ENCODE peak calls at places on chromosomes 5 and 9, in eight cellular contexts. Q is transverse colon, T is left lung, A is tibial artery, K is osteoblast, S is neuronal stem cell, I is A549, Y is tibial nerve. H is an unnamed sample.

GRCh38 chr9:87880116-87880515 is 2.6 kb upstream of the SPATA31E1 start:
- DNase-seq in Q (no peak), T (no peak), A (no peak), K (no peak), S (no peak), I (no peak), Y (no peak), H (no peak)

GRCh38 chr9:114285166-114285867 is 37.6 kb upstream of the ORM1 start:
- DNase-seq in Q (no peak), T (peak; percentile 81), A (peak; percentile 15), K (peak; percentile 97), S (no peak), I (no peak), Y (no peak), H (peak; percentile 63)

GRCh38 chr9:73841018-73841417 is 656.1 kb upstream of the RORB start:
- DNase-seq in Q (no peak), T (no peak), A (no peak), K (no peak), S (no peak), I (no peak), Y (no peak), H (no peak)

GRCh38 chr5:93578813-93579560 is 2.0 kb downstream of the NR2F1-AS1 start:
- DNase-seq in Q (no peak), T (peak; percentile 71), A (no peak), K (peak; percentile 92), S (no peak), I (no peak), Y (peak; percentile 81), H (no peak)

GRCh38 chr9:84823426-84824271 is 154.1 kb downstream of the NTRK2 start:
- DNase-seq in Q (peak; percentile 38), T (no peak), A (peak; percentile 36), K (no peak), S (no peak), I (no peak), Y (peak; percentile 48), H (no peak)

GRCh38 chr9:27653246-27653645 is 80.0 kb upstream of the C9orf72 start:
- DNase-seq in Q (no peak), T (no peak), A (no peak), K (no peak), S (no peak), I (no peak), Y (no peak), H (no peak)

GRCh38 chr9:37060821-37061220 is 26.8 kb upstream of the PAX5 start:
- DNase-seq in Q (no peak), T (no peak), A (no peak), K (no peak), S (no peak), I (no peak), Y (no peak), H (no peak)

GRCh38 chr9:98968596-98969337 is 25.1 kb downstream of the COL15A1 start:
- DNase-seq in Q (no peak), T (no peak), A (no peak), K (no peak), S (no peak), I (no peak), Y (no peak), H (no peak)

GRCh38 chr5:74685979-74686631 is 1.1 kb downstream of the HEXB start:
- DNase-seq in Q (no peak), T (no peak), A (peak; percentile 38), K (no peak), S (no peak), I (no peak), Y (peak; percentile 45), H (peak; percentile 44)

GRCh38 chr5:6760636-6761035 is 47.4 kb downstream of the TENT4A start:
- DNase-seq in Q (no peak), T (no peak), A (peak; percentile 53), K (no peak), S (no peak), I (no peak), Y (peak; percentile 26), H (peak; percentile 64)

GRCh38 chr5:65768723-65769122 is 46.7 kb downstream of the NLN start:
- DNase-seq in Q (no peak), T (no peak), A (no peak), K (no peak), S (no peak), I (no peak), Y (no peak), H (no peak)

GRCh38 chr5:80061541-80061940 is 26.4 kb downstream of the THBS4 start:
- DNase-seq in Q (no peak), T (no peak), A (no peak), K (no peak), S (no peak), I (no peak), Y (no peak), H (no peak)

GRCh38 chr5:65128226-65128625 is 353.5 kb downstream of the ADAMTS6 start:
- DNase-seq in Q (no peak), T (no peak), A (no peak), K (no peak), S (no peak), I (no peak), Y (no peak), H (no peak)

GRCh38 chr5:170479484-170479883 is 24.3 kb upstream of the KCNIP1 start:
- DNase-seq in Q (no peak), T (no peak), A (no peak), K (no peak), S (no peak), I (peak; percentile 68), Y (no peak), H (no peak)

GRCh38 chr5:151721087-151721646 is 34.5 kb upstream of the SPARC start:
- DNase-seq in Q (no peak), T (no peak), A (no peak), K (no peak), S (no peak), I (no peak), Y (no peak), H (no peak)
- H3K4me3 ChIP-seq in Q (no peak overlapping the region), T (no peak overlapping the region), A (no peak overlapping the region), K (no peak overlapping the region), S (no peak overlapping the region), I (no peak overlapping the region), Y (no peak overlapping the region), H (no peak overlapping the region)

GRCh38 chr5:81972496-81972791 is 621 bp downstream of the ATG10 start:
- DNase-seq in Q (no peak), T (no peak), A (no peak), K (no peak), S (no peak), I (no peak), Y (no peak), H (no peak)
- H3K27ac ChIP-seq in Q (peak overlapping the region; percentile 98), T (peak overlapping the region; percentile 99), A (peak overlapping the region; percentile 98), K (peak overlapping the region; percentile 91), S (peak overlapping the region; percentile 99), I (peak overlapping the region; percentile 94), Y (peak overlapping the region; percentile 99), H (peak overlapping the region; percentile 99)

DNA sequence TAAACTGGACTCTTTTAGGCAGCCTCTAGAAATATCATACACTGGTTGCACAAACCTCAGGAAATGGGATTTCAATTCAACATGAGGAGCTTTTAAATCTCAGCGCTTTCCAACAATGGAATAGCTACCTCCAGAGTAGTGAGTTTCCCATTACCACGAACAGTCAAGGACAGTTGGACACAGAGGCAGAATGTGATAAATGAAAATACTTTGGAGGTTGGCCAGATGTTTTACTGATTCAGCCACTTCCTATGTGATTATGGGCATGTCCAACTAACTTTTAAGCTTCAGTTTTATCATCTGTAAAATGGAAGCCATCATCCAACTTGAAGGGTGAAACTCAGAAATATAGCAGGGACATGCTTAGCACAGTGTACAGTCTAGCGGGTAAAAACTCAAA is 2.1 kb downstream of the FBXW2 start:
- DNase-seq in Q (no peak), T (no peak), A (no peak), K (no peak), S (no peak), I (no peak), Y (no peak), H (no peak)
- H3K4me1 ChIP-seq in Q (peaks cover 23% of the 10 kb centered on the region), T (peaks cover 23% of the 10 kb centered on the region), A (peaks cover 52% of the 10 kb centered on the region), K (peaks cover 16% of the 10 kb centered on the region), S (peaks cover 3% of the 10 kb centered on the region), I (peaks cover 16% of the 10 kb centered on the region), Y (no peaks in the 10 kb centered on the region), H (peaks cover 51% of the 10 kb centered on the region)

GRCh38 chr9:131008563-131008908 is 438 bp upstream of the LAMC3 start:
- DNase-seq in Q (no peak), T (no peak), A (no peak), K (peak; percentile 69), S (no peak), I (no peak), Y (no peak), H (no peak)
- H3K4me3 ChIP-seq in Q (peak overlapping the region; percentile 20), T (no peak overlapping the region), A (peak overlapping the region; percentile 37), K (peak overlapping the region; percentile 42), S (no peak overlapping the region), I (peak overlapping the region; percentile 54), Y (no peak overlapping the region), H (peak overlapping the region; percentile 44)

GRCh38 chr9:100396769-100397168 is 30.2 kb upstream of the MSANTD3 start:
- DNase-seq in Q (no peak), T (no peak), A (no peak), K (no peak), S (no peak), I (no peak), Y (no peak), H (no peak)
- H3K27ac ChIP-seq in Q (no peak overlapping the region), T (no peak overlapping the region), A (no peak overlapping the region), K (no peak overlapping the region), S (no peak overlapping the region), I (no peak overlapping the region), Y (no peak overlapping the region), H (no peak overlapping the region)

GRCh38 chr5:113519412-113519811 is 5.9 kb downstream of the YTHDC2 start:
- DNase-seq in Q (no peak), T (no peak), A (no peak), K (no peak), S (no peak), I (no peak), Y (no peak), H (no peak)

GRCh38 chr5:113523168-113523567 is 9.7 kb downstream of the YTHDC2 start:
- DNase-seq in Q (no peak), T (no peak), A (no peak), K (no peak), S (no peak), I (no peak), Y (no peak), H (no peak)

GRCh38 chr5:113520429-113520828 is 6.9 kb downstream of the YTHDC2 start:
- DNase-seq in Q (no peak), T (no peak), A (no peak), K (peak; percentile 74), S (no peak), I (no peak), Y (no peak), H (no peak)

GRCh38 chr5:113520899-113521298 is 7.4 kb downstream of the YTHDC2 start:
- DNase-seq in Q (no peak), T (no peak), A (no peak), K (no peak), S (no peak), I (no peak), Y (no peak), H (no peak)

DNA sequence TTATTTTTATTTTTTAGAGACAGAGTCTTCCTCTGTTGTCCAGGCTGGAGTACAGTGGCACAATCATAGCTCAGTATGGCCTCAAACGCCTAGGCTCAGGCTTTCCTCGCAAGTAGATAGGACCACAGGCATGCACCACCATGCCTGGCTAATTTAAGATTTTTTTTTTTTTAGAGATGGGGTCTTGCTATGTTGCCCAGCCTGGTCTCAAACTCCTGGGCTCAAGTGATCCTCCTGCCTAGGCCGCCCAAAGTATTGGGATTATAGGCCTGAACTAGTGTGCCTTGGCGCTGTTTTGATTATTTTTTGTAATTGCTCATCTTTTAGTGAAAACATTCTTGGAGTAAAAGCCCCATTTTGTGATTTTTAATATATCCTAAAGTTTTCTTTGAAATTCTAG is 5.4 kb downstream of the YTHDC2 start:
- DNase-seq in Q (no peak), T (no peak), A (no peak), K (no peak), S (no peak), I (no peak), Y (no peak), H (no peak)
- H3K4me1 ChIP-seq in Q (peaks cover 13% of the 10 kb centered on the region), T (no peaks in the 10 kb centered on the region), A (peaks cover 32% of the 10 kb centered on the region), K (peaks cover 16% of the 10 kb centered on the region), S (peaks cover 1% of the 10 kb centered on the region), I (peaks cover 13% of the 10 kb centered on the region), Y (no peaks in the 10 kb centered on the region), H (peaks cover 21% of the 10 kb centered on the region)